ENCODE peak calls at places on chromosomes 16 and 17, in nine cellular contexts. One of them, this sample, is unnamed.

GRCh38 chr16:82660078-82660645 is 33.4 kb downstream of the CDH13 start:
- DNase-seq in germinal center: no peak
- DNase-seq in H4: peak
- DNase-seq in IMR-90: peak
- DNase-seq in mesenchymal stem cell: peak
- DNase-seq in GM23248: peak
- DNase-seq in type B pancreatic cell: no peak
- DNase-seq in substantia nigra: no peak
- DNase-seq in H7: no peak
- DNase-seq in this sample: no peak

GRCh38 chr16:87957296-87958069 is 6.2 kb downstream of the BANP start:
- DNase-seq in mesenchymal stem cell: no peak
- DNase-seq in type B pancreatic cell: no peak
- DNase-seq in substantia nigra: no peak
- DNase-seq in GM23248: no peak
- DNase-seq in germinal center: no peak
- DNase-seq in IMR-90: no peak
- DNase-seq in H7: peak
- DNase-seq in H4: no peak
- DNase-seq in this sample: no peak

GRCh38 chr16:56013962-56014552 is 138.9 kb upstream of the CES5A start:
- DNase-seq in type B pancreatic cell: peak
- DNase-seq in mesenchymal stem cell: no peak
- DNase-seq in H7: peak
- DNase-seq in germinal center: no peak
- DNase-seq in IMR-90: peak
- DNase-seq in GM23248: peak
- DNase-seq in substantia nigra: peak
- DNase-seq in H4: no peak
- DNase-seq in this sample: no peak

GRCh38 chr16:31219154-31219741 is 2.3 kb upstream of the PYDC1 start:
- DNase-seq in germinal center: no peak
- DNase-seq in type B pancreatic cell: no peak
- DNase-seq in mesenchymal stem cell: no peak
- DNase-seq in IMR-90: no peak
- DNase-seq in H4: no peak
- DNase-seq in H7: peak
- DNase-seq in GM23248: no peak
- DNase-seq in substantia nigra: no peak
- DNase-seq in this sample: no peak

GRCh38 chr17:80243526-80244433 is 16.9 kb upstream of the RNF213 start:
- DNase-seq in type B pancreatic cell: no peak
- DNase-seq in mesenchymal stem cell: no peak
- DNase-seq in germinal center: no peak
- DNase-seq in GM23248: no peak
- DNase-seq in substantia nigra: no peak
- DNase-seq in H7: no peak
- DNase-seq in H4: no peak
- DNase-seq in IMR-90: no peak
- DNase-seq in this sample: no peak

GRCh38 chr17:4786111-4786491 is at the start of gene VMO1:
- DNase-seq in substantia nigra: no peak
- DNase-seq in IMR-90: no peak
- DNase-seq in H7: no peak
- DNase-seq in GM23248: peak
- DNase-seq in mesenchymal stem cell: no peak
- DNase-seq in H4: no peak
- DNase-seq in germinal center: no peak
- DNase-seq in type B pancreatic cell: no peak
- DNase-seq in this sample: no peak

GRCh38 chr17:62852195-62852594 is 44.1 kb upstream of the MARCHF10 start:
- DNase-seq in GM23248: no peak
- DNase-seq in H4: no peak
- DNase-seq in H7: no peak
- DNase-seq in IMR-90: no peak
- DNase-seq in germinal center: no peak
- DNase-seq in substantia nigra: no peak
- DNase-seq in mesenchymal stem cell: no peak
- DNase-seq in type B pancreatic cell: no peak
- DNase-seq in this sample: no peak

GRCh38 chr17:17813055-17813724 is 23.6 kb downstream of the SREBF1 start:
- DNase-seq in type B pancreatic cell: no peak
- DNase-seq in H4: no peak
- DNase-seq in GM23248: no peak
- DNase-seq in IMR-90: no peak
- DNase-seq in mesenchymal stem cell: no peak
- DNase-seq in substantia nigra: no peak
- DNase-seq in H7: no peak
- DNase-seq in germinal center: no peak
- DNase-seq in this sample: no peak

GRCh38 chr17:70437656-70438055 is 268.3 kb downstream of the KCNJ2 start:
- DNase-seq in substantia nigra: no peak
- DNase-seq in H7: no peak
- DNase-seq in mesenchymal stem cell: peak
- DNase-seq in H4: no peak
- DNase-seq in GM23248: no peak
- DNase-seq in IMR-90: no peak
- DNase-seq in type B pancreatic cell: no peak
- DNase-seq in germinal center: no peak
- DNase-seq in this sample: no peak

GRCh38 chr16:14399397-14400284 is 230.4 kb downstream of the PARN start:
- DNase-seq in GM23248: peak
- DNase-seq in H4: peak
- DNase-seq in mesenchymal stem cell: peak
- DNase-seq in germinal center: no peak
- DNase-seq in substantia nigra: peak
- DNase-seq in IMR-90: peak
- DNase-seq in type B pancreatic cell: no peak
- DNase-seq in H7: no peak
- DNase-seq in this sample: peak

GRCh38 chr17:4901648-4902344 is 1.1 kb downstream of the CHRNE start:
- DNase-seq in IMR-90: no peak
- DNase-seq in substantia nigra: peak
- DNase-seq in H4: no peak
- DNase-seq in mesenchymal stem cell: no peak
- DNase-seq in germinal center: no peak
- DNase-seq in GM23248: no peak
- DNase-seq in type B pancreatic cell: no peak
- DNase-seq in H7: peak
- DNase-seq in this sample: no peak

GRCh38 chr16:88534731-88535141 is 35.5 kb upstream of the ZC3H18 start:
- DNase-seq in substantia nigra: no peak
- DNase-seq in IMR-90: peak
- DNase-seq in H7: peak
- DNase-seq in type B pancreatic cell: no peak
- DNase-seq in GM23248: peak
- DNase-seq in mesenchymal stem cell: peak
- DNase-seq in germinal center: peak
- DNase-seq in H4: peak
- DNase-seq in this sample: no peak

GRCh38 chr17:7130626-7131467 is 16.2 kb upstream of the ASGR2 start:
- DNase-seq in type B pancreatic cell: no peak
- DNase-seq in H4: no peak
- DNase-seq in GM23248: no peak
- DNase-seq in IMR-90: no peak
- DNase-seq in germinal center: no peak
- DNase-seq in substantia nigra: no peak
- DNase-seq in H7: peak
- DNase-seq in mesenchymal stem cell: no peak
- DNase-seq in this sample: no peak

GRCh38 chr17:70552230-70552981 is 383.1 kb downstream of the KCNJ2 start:
- DNase-seq in germinal center: peak
- DNase-seq in H4: peak
- DNase-seq in type B pancreatic cell: no peak
- DNase-seq in IMR-90: peak
- DNase-seq in GM23248: peak
- DNase-seq in mesenchymal stem cell: peak
- DNase-seq in H7: peak
- DNase-seq in substantia nigra: peak
- DNase-seq in this sample: no peak

GRCh38 chr16:9850716-9851115 is 331.5 kb downstream of the GRIN2A start:
- DNase-seq in H7: no peak
- DNase-seq in germinal center: no peak
- DNase-seq in IMR-90: no peak
- DNase-seq in GM23248: no peak
- DNase-seq in type B pancreatic cell: no peak
- DNase-seq in substantia nigra: no peak
- DNase-seq in mesenchymal stem cell: no peak
- DNase-seq in H4: no peak
- DNase-seq in this sample: no peak

GRCh38 chr16:60636117-60636516 is 1400.1 kb downstream of the CDH8 start:
- DNase-seq in substantia nigra: no peak
- DNase-seq in GM23248: no peak
- DNase-seq in H7: no peak
- DNase-seq in IMR-90: no peak
- DNase-seq in mesenchymal stem cell: no peak
- DNase-seq in type B pancreatic cell: no peak
- DNase-seq in germinal center: no peak
- DNase-seq in H4: no peak
- DNase-seq in this sample: no peak

GRCh38 chr17:76272541-76273434 is 7.6 kb downstream of the UBALD2 start:
- DNase-seq in GM23248: no peak
- DNase-seq in H7: peak
- DNase-seq in substantia nigra: no peak
- DNase-seq in mesenchymal stem cell: peak
- DNase-seq in IMR-90: no peak
- DNase-seq in H4: no peak
- DNase-seq in type B pancreatic cell: no peak
- DNase-seq in germinal center: no peak
- DNase-seq in this sample: no peak

GRCh38 chr16:68642436-68643064 is 2.6 kb upstream of the CDH3 start:
- DNase-seq in H4: no peak
- DNase-seq in H7: peak
- DNase-seq in IMR-90: no peak
- DNase-seq in mesenchymal stem cell: peak
- DNase-seq in germinal center: no peak
- DNase-seq in GM23248: peak
- DNase-seq in substantia nigra: no peak
- DNase-seq in type B pancreatic cell: no peak
- DNase-seq in this sample: no peak

GRCh38 chr17:81966343-81967243 is 5.6 kb upstream of the NOTUM start:
- DNase-seq in substantia nigra: peak
- DNase-seq in type B pancreatic cell: no peak
- DNase-seq in mesenchymal stem cell: peak
- DNase-seq in GM23248: no peak
- DNase-seq in IMR-90: peak
- DNase-seq in germinal center: no peak
- DNase-seq in H4: peak
- DNase-seq in H7: peak
- DNase-seq in this sample: no peak

GRCh38 chr17:60971515-60972369 is 294.1 kb downstream of the BCAS3 start:
- DNase-seq in type B pancreatic cell: no peak
- DNase-seq in GM23248: peak
- DNase-seq in substantia nigra: no peak
- DNase-seq in H4: peak
- DNase-seq in mesenchymal stem cell: peak
- DNase-seq in germinal center: peak
- DNase-seq in IMR-90: peak
- DNase-seq in H7: peak
- DNase-seq in this sample: no peak

GRCh38 chr16:52545544-52546262 is 1.2 kb downstream of the TOX3 start:
- DNase-seq in germinal center: no peak
- DNase-seq in GM23248: no peak
- DNase-seq in mesenchymal stem cell: no peak
- DNase-seq in H7: peak
- DNase-seq in type B pancreatic cell: no peak
- DNase-seq in H4: no peak
- DNase-seq in substantia nigra: no peak
- DNase-seq in IMR-90: no peak
- DNase-seq in this sample: no peak

GRCh38 chr17:34633351-34633750 is 54.0 kb downstream of the TMEM132E start:
- DNase-seq in substantia nigra: no peak
- DNase-seq in type B pancreatic cell: no peak
- DNase-seq in H7: peak
- DNase-seq in H4: no peak
- DNase-seq in IMR-90: no peak
- DNase-seq in GM23248: no peak
- DNase-seq in germinal center: no peak
- DNase-seq in mesenchymal stem cell: no peak
- DNase-seq in this sample: no peak

GRCh38 chr16:23119570-23119969 is 29.7 kb downstream of the USP31 start:
- DNase-seq in H4: no peak
- DNase-seq in IMR-90: peak
- DNase-seq in H7: no peak
- DNase-seq in mesenchymal stem cell: peak
- DNase-seq in germinal center: no peak
- DNase-seq in substantia nigra: no peak
- DNase-seq in GM23248: peak
- DNase-seq in type B pancreatic cell: no peak
- DNase-seq in this sample: no peak

GRCh38 chr16:17590711-17591654 is 120.2 kb upstream of the XYLT1 start:
- DNase-seq in substantia nigra: no peak
- DNase-seq in GM23248: peak
- DNase-seq in IMR-90: no peak
- DNase-seq in germinal center: no peak
- DNase-seq in H7: no peak
- DNase-seq in H4: peak
- DNase-seq in mesenchymal stem cell: no peak
- DNase-seq in type B pancreatic cell: no peak
- DNase-seq in this sample: no peak

GRCh38 chr16:50335198-50335958 is 33.4 kb downstream of the BRD7 start:
- DNase-seq in IMR-90: peak
- DNase-seq in substantia nigra: no peak
- DNase-seq in germinal center: no peak
- DNase-seq in GM23248: peak
- DNase-seq in mesenchymal stem cell: peak
- DNase-seq in H7: no peak
- DNase-seq in type B pancreatic cell: no peak
- DNase-seq in H4: no peak
- DNase-seq in this sample: no peak

GRCh38 chr17:44599298-44600175 is 42.3 kb downstream of the FZD2 start:
- DNase-seq in mesenchymal stem cell: peak
- DNase-seq in substantia nigra: no peak
- DNase-seq in germinal center: no peak
- DNase-seq in H4: peak
- DNase-seq in IMR-90: peak
- DNase-seq in type B pancreatic cell: no peak
- DNase-seq in H7: peak
- DNase-seq in GM23248: peak
- DNase-seq in this sample: peak

GRCh38 chr17:74211141-74211928 is 2.0 kb upstream of the TTYH2 start:
- DNase-seq in mesenchymal stem cell: peak
- DNase-seq in H7: peak
- DNase-seq in IMR-90: no peak
- DNase-seq in germinal center: no peak
- DNase-seq in GM23248: peak
- DNase-seq in H4: no peak
- DNase-seq in type B pancreatic cell: no peak
- DNase-seq in substantia nigra: peak
- DNase-seq in this sample: no peak

GRCh38 chr17:46783031-46783593 is 35.4 kb downstream of the WNT3 start:
- DNase-seq in H4: no peak
- DNase-seq in GM23248: no peak
- DNase-seq in IMR-90: no peak
- DNase-seq in mesenchymal stem cell: no peak
- DNase-seq in substantia nigra: no peak
- DNase-seq in type B pancreatic cell: no peak
- DNase-seq in H7: no peak
- DNase-seq in germinal center: no peak
- DNase-seq in this sample: no peak

GRCh38 chr17:66767164-66767933 is 67.6 kb upstream of the CACNG5 start:
- DNase-seq in substantia nigra: no peak
- DNase-seq in H7: no peak
- DNase-seq in type B pancreatic cell: no peak
- DNase-seq in H4: no peak
- DNase-seq in germinal center: no peak
- DNase-seq in mesenchymal stem cell: no peak
- DNase-seq in GM23248: no peak
- DNase-seq in IMR-90: no peak
- DNase-seq in this sample: no peak

GRCh38 chr17:43814714-43815113 is 18.2 kb downstream of the MPP3 start:
- DNase-seq in IMR-90: peak
- DNase-seq in type B pancreatic cell: no peak
- DNase-seq in H7: no peak
- DNase-seq in germinal center: no peak
- DNase-seq in mesenchymal stem cell: peak
- DNase-seq in substantia nigra: no peak
- DNase-seq in GM23248: peak
- DNase-seq in H4: no peak
- DNase-seq in this sample: no peak

GRCh38 chr17:41377546-41377945 is 4.6 kb downstream of the KRT34 start:
- DNase-seq in germinal center: no peak
- DNase-seq in GM23248: peak
- DNase-seq in type B pancreatic cell: no peak
- DNase-seq in H7: no peak
- DNase-seq in substantia nigra: no peak
- DNase-seq in mesenchymal stem cell: no peak
- DNase-seq in H4: no peak
- DNase-seq in IMR-90: peak
- DNase-seq in this sample: no peak

This sample was measured in C1 segment of cervical spinal cord.